ENCODE peak calls at places on chromosomes 4 and X, in six cellular contexts. E, Y, U, W, B and R are unnamed samples.
A peak's percentile ranks its signal among the peaks of the same experiment; 100 is the strongest.

GRCh38 chrX:106247162-106247561 is 79.1 kb downstream of the PWWP3B start:
- DNase-seq in W (no peak), U (no peak), E (no peak), Y (no peak), B (no peak), R (no peak)

GRCh38 chr4:533318-534100 is 34.5 kb downstream of the PIGG start:
- DNase-seq in U (no peak), B (no peak), E (no peak), Y (no peak), W (no peak), R (no peak)

GRCh38 chr4:83629945-83630684 is 94.2 kb downstream of the GPAT3 start:
- DNase-seq in E (peak; percentile 50), U (no peak), W (peak; percentile 70), B (no peak), Y (no peak), R (no peak)

GRCh38 chr4:172786039-172786792 is 382.4 kb upstream of the GALNT7 start:
- DNase-seq in W (no peak), Y (no peak), U (no peak), B (no peak), E (no peak), R (no peak)

GRCh38 chr4:168584321-168584771 is 87.5 kb downstream of the PALLD start:
- DNase-seq in B (no peak), W (no peak), U (no peak), Y (no peak), E (no peak), R (no peak)

GRCh38 chr4:66575024-66575696 is 904.9 kb upstream of the EPHA5 start:
- DNase-seq in Y (no peak), E (no peak), W (no peak), U (no peak), B (no peak), R (no peak)

GRCh38 chrX:45622538-45622937 is 421.9 kb upstream of the DIPK2B start:
- DNase-seq in U (no peak), E (peak; percentile 54), Y (no peak), W (no peak), B (no peak), R (no peak)

GRCh38 chr4:76569225-76569624 is 134.2 kb downstream of the SHROOM3 start:
- DNase-seq in Y (no peak), U (no peak), E (no peak), B (no peak), W (no peak), R (no peak)

GRCh38 chrX:154517101-154517781 is 1.2 kb upstream of the FAM3A start:
- DNase-seq in U (no peak), B (no peak), Y (peak; percentile 11), E (no peak), W (peak; percentile 71), R (peak; percentile 57)

GRCh38 chr4:39362827-39363226 is 3.3 kb downstream of the RFC1 start:
- DNase-seq in E (no peak), U (no peak), W (no peak), Y (no peak), B (no peak), R (no peak)

GRCh38 chr4:82785248-82786003 is 13.2 kb downstream of the SCD5 start:
- DNase-seq in U (no peak), E (peak; percentile 59), Y (peak; percentile 26), W (no peak), B (no peak), R (no peak)

GRCh38 chr4:152850377-152850776 is 70.6 kb downstream of the ARFIP1 start:
- DNase-seq in Y (peak; percentile 4), E (no peak), B (peak; percentile 25), U (no peak), W (no peak), R (peak; percentile 34)

GRCh38 chrX:47184486-47184885 is 9.1 kb upstream of the UBA1 start:
- DNase-seq in Y (no peak), B (no peak), E (no peak), W (no peak), U (no peak), R (no peak)

GRCh38 chr4:10336471-10336870 is 120.8 kb downstream of the ZNF518B start:
- DNase-seq in E (peak; percentile 88), Y (no peak), B (no peak), W (no peak), U (no peak), R (no peak)

GRCh38 chrX:39452404-39452803 is 645.4 kb downstream of the BCOR start:
- DNase-seq in U (no peak), W (no peak), E (no peak), B (no peak), Y (no peak), R (no peak)

GRCh38 chrX:134601240-134601639 is 57.0 kb downstream of the PLAC1 start:
- DNase-seq in B (no peak), E (no peak), U (no peak), W (no peak), Y (no peak), R (no peak)

GRCh38 chr4:22417408-22417807 is 98.5 kb downstream of the ADGRA3 start:
- DNase-seq in Y (no peak), W (no peak), B (no peak), E (no peak), U (no peak), R (no peak)

GRCh38 chr4:61619528-61619927 is 419.4 kb downstream of the ADGRL3 start:
- DNase-seq in E (no peak), Y (no peak), B (no peak), W (no peak), U (no peak), R (peak; percentile 2)

GRCh38 chrX:70033348-70033747 is 16.4 kb downstream of the AWAT2 start:
- DNase-seq in Y (peak; percentile 57), U (no peak), W (no peak), E (no peak), B (no peak), R (peak; percentile 61)

GRCh38 chrX:105013719-105014118 is 206.8 kb downstream of the TEX13A start:
- DNase-seq in Y (no peak), W (no peak), E (no peak), U (no peak), B (no peak), R (no peak)

GRCh38 chr4:4971796-4972195 is 47.5 kb downstream of the CYTL1 start:
- DNase-seq in Y (no peak), U (no peak), E (no peak), B (no peak), W (no peak), R (no peak)

GRCh38 chr4:26812049-26812729 is 48.5 kb upstream of the STIM2 start:
- DNase-seq in B (no peak), Y (no peak), U (no peak), W (no peak), E (no peak), R (no peak)

GRCh38 chrX:33285550-33285949 is 74.2 kb upstream of the DMD start:
- DNase-seq in B (no peak), Y (no peak), U (no peak), W (no peak), E (no peak), R (no peak)

GRCh38 chr4:185645403-185645802 is 110.1 kb upstream of the PDLIM3 start:
- DNase-seq in E (no peak), W (no peak), B (no peak), U (no peak), Y (no peak), R (no peak)

GRCh38 chr4:185648631-185649030 is 113.3 kb upstream of the PDLIM3 start:
- DNase-seq in U (no peak), B (no peak), Y (no peak), W (no peak), E (no peak), R (no peak)

GRCh38 chr4:185642907-185643306 is 107.6 kb upstream of the PDLIM3 start:
- DNase-seq in Y (no peak), B (no peak), E (no peak), U (no peak), W (no peak), R (no peak)

GRCh38 chr4:185640809-185641675 is 105.7 kb upstream of the PDLIM3 start:
- DNase-seq in B (peak; percentile 12), U (peak; percentile 15), W (no peak), Y (peak; percentile 81), E (peak; percentile 17), R (peak; percentile 34)

GRCh38 chr4:185644408-185644807 is 109.1 kb upstream of the PDLIM3 start:
- DNase-seq in Y (no peak), U (no peak), E (no peak), B (no peak), W (no peak), R (no peak)
- H3K4me3 ChIP-seq in Y (no peak overlapping the region), U (no peak overlapping the region), E (no peak overlapping the region), B (no peak overlapping the region), W (no peak overlapping the region), R (no peak overlapping the region)

GRCh38 chr4:6221851-6222760 is 21.8 kb upstream of the JAKMIP1 start:
- DNase-seq in Y (peak; percentile 92), U (peak; percentile 77), W (peak; percentile 65), B (no peak), E (no peak), R (peak; percentile 98)
- H3K27me3 ChIP-seq in Y (peaks cover 60% of the 10 kb centered on the region), U (peaks cover 44% of the 10 kb centered on the region), W (peaks cover 54% of the 10 kb centered on the region), B (no peaks in the 10 kb centered on the region), E (peaks cover 20% of the 10 kb centered on the region), R (peaks cover 10% of the 10 kb centered on the region)

DNA sequence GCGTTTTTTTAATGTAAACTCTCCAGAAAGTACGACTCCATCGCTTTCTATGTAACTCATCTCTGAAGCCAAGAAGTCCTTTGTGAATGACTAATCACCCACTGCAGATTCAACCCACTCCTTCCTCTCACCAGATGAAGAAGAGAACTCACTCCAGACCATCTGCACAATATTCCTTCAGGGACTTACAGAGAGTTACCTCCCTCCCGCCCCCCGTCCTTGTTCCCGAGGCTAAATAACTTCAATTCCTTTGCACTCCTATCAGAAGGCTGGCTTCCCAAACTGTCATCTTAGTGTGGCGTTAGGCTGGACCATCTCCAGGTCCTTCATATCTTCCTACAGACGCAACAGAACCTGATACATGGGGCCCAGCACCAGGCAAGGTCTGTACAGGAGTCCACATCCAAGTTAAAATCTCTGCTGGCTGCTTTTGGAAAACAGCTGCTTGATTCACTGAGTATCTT is 82.4 kb downstream of the AFAP1 start:
- DNase-seq in U (no peak), E (no peak), W (peak; percentile 70), B (no peak), Y (no peak), R (no peak)
- H3K36me3 ChIP-seq in U (peaks cover 1% of the 10 kb centered on the region), E (peaks cover 5% of the 10 kb centered on the region), W (no peaks in the 10 kb centered on the region), B (no peaks in the 10 kb centered on the region), Y (no peaks in the 10 kb centered on the region), R (no peaks in the 10 kb centered on the region)

GRCh38 chr4:121376541-121376940 is 4.3 kb downstream of the QRFPR start:
- DNase-seq in E (no peak), Y (no peak), B (no peak), U (no peak), W (no peak), R (no peak)

GRCh38 chr4:121377065-121377464 is 3.8 kb downstream of the QRFPR start:
- DNase-seq in E (no peak), B (no peak), W (no peak), Y (no peak), U (no peak), R (no peak)

GRCh38 chr4:121379276-121379675 is 1.5 kb downstream of the QRFPR start:
- DNase-seq in W (no peak), E (no peak), U (no peak), B (no peak), Y (no peak), R (no peak)

GRCh38 chr4:121380448-121381147 is at the start of gene QRFPR:
- DNase-seq in W (no peak), E (no peak), U (peak; percentile 29), Y (peak; percentile 70), B (no peak), R (peak; percentile 72)

DNA sequence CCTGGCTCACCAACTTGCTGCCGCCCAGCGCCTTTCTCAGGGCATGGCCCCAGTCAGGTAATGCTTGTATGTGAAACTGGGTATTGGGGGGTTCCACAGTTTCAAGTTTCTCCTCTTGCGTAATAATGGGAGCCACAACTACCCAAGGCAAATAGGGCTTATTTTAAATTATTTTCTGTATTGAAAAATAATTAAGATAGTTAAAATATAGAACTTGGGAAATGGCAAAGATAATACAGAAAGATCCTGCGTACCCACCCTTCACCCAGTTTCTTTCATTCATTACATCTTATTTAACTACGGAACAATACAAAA is 287 bp upstream of the QRFPR start:
- DNase-seq in Y (no peak), U (no peak), E (no peak), W (no peak), B (no peak), R (no peak)
- H3K4me3 ChIP-seq in Y (peak overlapping the region; percentile 49), U (no peak overlapping the region), E (peak overlapping the region; percentile 58), W (peak overlapping the region; percentile 47), B (no peak overlapping the region), R (peak overlapping the region; percentile 50)